ENCODE peak calls at places on chromosomes 1 and 21, in five cellular contexts. K is GM23248, S is endodermal cell, F is colonic mucosa, B is fibroblast of lung. Q is an unnamed sample.

GRCh38 chr1:104921552-104921951 is 1171.9 kb downstream of the AMY1C start:
- DNase-seq in S (no peak), K (peak; percentile 0), B (peak; percentile 25), F (no peak), Q (peak; percentile 52)

GRCh38 chr1:67937651-67938050 is 104.4 kb upstream of the GNG12 start:
- DNase-seq in K (peak; percentile 66), B (peak; percentile 66), F (no peak), S (no peak), Q (peak; percentile 32)

GRCh38 chr1:150808851-150809250 is 791 bp upstream of the CTSK start:
- DNase-seq in S (no peak), B (no peak), K (peak; percentile 51), F (no peak), Q (peak; percentile 29)

GRCh38 chr1:26787381-26787705 is 407 bp upstream of the PIGV start:
- DNase-seq in B (peak; percentile 72), F (no peak), K (peak; percentile 81), S (no peak), Q (peak; percentile 74)

GRCh38 chr1:85359874-85360708 is 83.7 kb upstream of the BCL10 start:
- DNase-seq in B (peak; percentile 17), K (peak; percentile 48), F (no peak), S (no peak), Q (peak; percentile 68)

GRCh38 chr1:157274698-157275534 is 136.7 kb upstream of the ETV3 start:
- DNase-seq in F (no peak), K (peak; percentile 61), B (peak; percentile 60), S (peak; percentile 24), Q (peak; percentile 31)

GRCh38 chr1:178188306-178188705 is 94.4 kb downstream of the RASAL2 start:
- DNase-seq in K (no peak), B (no peak), F (no peak), S (no peak), Q (no peak)

GRCh38 chr1:92961896-92962752 is 862 bp upstream of the DIPK1A start:
- DNase-seq in S (peak; percentile 68), B (peak; percentile 80), K (peak; percentile 81), F (peak; percentile 61), Q (peak; percentile 78)

GRCh38 chr1:147494998-147495580 is 46.2 kb upstream of the BCL9 start:
- DNase-seq in B (peak; percentile 70), F (peak; percentile 74), S (peak; percentile 88), K (peak; percentile 90), Q (peak; percentile 94)

GRCh38 chr1:27528701-27529637 is 39.0 kb upstream of the WASF2 start:
- DNase-seq in K (peak; percentile 85), B (peak; percentile 52), S (peak; percentile 76), F (peak; percentile 72), Q (peak; percentile 54)

GRCh38 chr1:185565314-185565713 is 168.9 kb upstream of the HMCN1 start:
- DNase-seq in F (no peak), S (no peak), K (peak; percentile 48), B (peak; percentile 97), Q (peak; percentile 64)

GRCh38 chr1:248805905-248806304 is 19.8 kb downstream of the SH3BP5L start:
- DNase-seq in F (no peak), B (no peak), K (no peak), S (peak; percentile 10), Q (no peak)

GRCh38 chr1:63824386-63824898 is 50.6 kb downstream of the ROR1 start:
- DNase-seq in S (no peak), K (peak; percentile 27), B (no peak), F (no peak), Q (no peak)

GRCh38 chr1:32784817-32785216 is 32.3 kb downstream of the YARS1 start:
- DNase-seq in B (no peak), S (no peak), F (no peak), K (no peak), Q (no peak)

GRCh38 chr1:32783851-32784250 is 33.3 kb downstream of the YARS1 start:
- DNase-seq in S (no peak), F (no peak), B (no peak), K (no peak), Q (no peak)

GRCh38 chr1:32780005-32780404 is 37.2 kb downstream of the YARS1 start:
- DNase-seq in S (no peak), F (no peak), B (no peak), K (no peak), Q (no peak)

GRCh38 chr1:32780628-32781267 is 36.4 kb downstream of the YARS1 start:
- DNase-seq in F (no peak), B (no peak), S (no peak), K (no peak), Q (no peak)

DNA sequence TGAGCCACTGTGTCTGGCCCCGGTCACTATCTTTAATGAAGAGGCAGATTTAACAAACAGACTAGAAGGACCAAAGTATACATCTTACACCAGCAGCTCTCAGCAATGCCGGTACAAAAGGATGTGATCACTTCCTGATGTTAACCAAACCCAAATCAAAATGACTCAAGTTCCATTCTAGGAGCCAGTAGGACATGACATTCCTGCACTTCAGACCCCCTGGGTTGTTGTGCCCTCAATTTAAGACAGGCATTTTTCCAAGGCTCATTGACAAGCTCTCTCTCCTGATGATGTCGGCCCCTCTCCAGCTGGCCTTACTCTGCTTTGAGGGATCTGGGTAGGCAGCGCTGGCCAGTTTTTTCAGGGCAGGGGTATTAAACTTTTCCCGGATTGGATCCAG is 35.1 kb downstream of the YARS1 start:
- DNase-seq in B (peak; percentile 50), F (no peak), K (no peak), S (peak; percentile 40), Q (no peak)
- H3K9ac ChIP-seq in B (no peak overlapping the region), F (no peak overlapping the region), K (no peak overlapping the region), S (no peak overlapping the region), Q (no peak overlapping the region)

GRCh38 chr1:167659876-167660275 is 29.8 kb downstream of the RCSD1 start:
- DNase-seq in B (no peak), S (no peak), K (no peak), F (no peak), Q (no peak)
- H3K4me1 ChIP-seq in B (peaks cover 22% of the 10 kb centered on the region), S (peaks cover 5% of the 10 kb centered on the region), K (peaks cover 33% of the 10 kb centered on the region), F (peaks cover 6% of the 10 kb centered on the region), Q (peaks cover 20% of the 10 kb centered on the region)

DNA sequence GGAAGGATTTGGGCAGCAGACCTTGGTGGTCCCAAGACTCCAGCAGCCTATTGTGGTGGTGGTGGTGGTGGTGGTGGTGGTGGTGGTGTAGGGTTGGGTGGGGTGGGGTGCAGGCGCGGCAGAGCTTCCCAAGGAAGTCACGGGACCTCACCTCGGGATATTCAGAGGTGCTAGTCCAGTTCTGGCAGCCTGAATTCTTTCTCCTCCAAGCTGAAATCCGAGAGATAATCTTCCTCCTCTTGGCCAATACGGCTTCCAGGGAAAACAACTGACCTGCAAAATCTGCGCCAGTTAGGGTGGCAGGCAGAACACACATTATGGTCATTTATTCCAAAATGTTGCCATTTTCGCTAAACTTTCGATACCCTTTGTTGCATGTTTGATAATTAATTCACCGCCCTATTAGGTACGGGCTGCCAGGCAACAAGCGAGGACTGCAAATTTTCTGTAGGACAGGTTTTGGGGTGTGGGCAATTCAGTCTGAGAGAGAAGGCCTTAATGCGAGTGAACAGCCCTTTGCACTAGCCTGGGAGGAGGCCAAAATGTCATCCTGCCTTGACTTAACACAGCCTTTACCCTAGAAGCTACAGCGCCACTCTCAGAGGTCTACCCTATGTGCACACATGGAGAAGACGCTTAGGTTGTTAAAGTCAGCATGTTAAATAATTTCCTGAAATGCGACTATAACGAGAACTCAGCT is 33.2 kb upstream of the BSDC1 start:
- DNase-seq in F (no peak), K (no peak), B (no peak), S (peak; percentile 34), Q (no peak)
- H3K27me3 ChIP-seq in F (no peaks in the 10 kb centered on the region), K (peaks cover 64% of the 10 kb centered on the region), B (peaks cover 35% of the 10 kb centered on the region), S (no peaks in the 10 kb centered on the region), Q (peaks cover 50% of the 10 kb centered on the region)

GRCh38 chr21:44433791-44434567 is 21.3 kb upstream of the LRRC3 start:
- DNase-seq in K (no peak), F (peak; percentile 10), B (no peak), S (peak; percentile 20), Q (no peak)
- H3K9ac ChIP-seq in K (no peak overlapping the region), F (no peak overlapping the region), B (no peak overlapping the region), S (no peak overlapping the region), Q (no peak overlapping the region)

DNA sequence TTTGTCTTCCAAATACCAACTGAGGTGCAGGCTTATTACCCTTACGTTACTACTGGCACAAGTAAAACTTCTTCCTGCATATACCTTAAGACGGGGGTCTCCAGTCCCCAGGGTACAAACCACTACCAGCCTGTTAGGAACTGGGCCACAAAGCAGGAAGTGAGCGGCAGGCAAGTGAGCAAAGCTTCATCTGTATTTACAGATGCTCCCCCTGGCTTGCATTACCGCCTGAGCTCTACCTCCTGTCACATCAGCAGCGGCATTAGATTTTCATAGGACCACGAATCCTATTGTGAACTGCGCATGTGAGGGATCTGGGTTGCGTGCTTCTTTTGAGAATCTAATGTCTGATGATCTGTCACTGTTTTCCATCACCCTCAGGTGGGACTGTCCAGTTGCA is 113.1 kb downstream of the SLC45A1 start:
- DNase-seq in S (peak; percentile 66), K (no peak), B (no peak), F (no peak), Q (no peak)
- H3K4me1 ChIP-seq in S (no peaks in the 10 kb centered on the region), K (no peaks in the 10 kb centered on the region), B (no peaks in the 10 kb centered on the region), F (no peaks in the 10 kb centered on the region), Q (no peaks in the 10 kb centered on the region)

DNA sequence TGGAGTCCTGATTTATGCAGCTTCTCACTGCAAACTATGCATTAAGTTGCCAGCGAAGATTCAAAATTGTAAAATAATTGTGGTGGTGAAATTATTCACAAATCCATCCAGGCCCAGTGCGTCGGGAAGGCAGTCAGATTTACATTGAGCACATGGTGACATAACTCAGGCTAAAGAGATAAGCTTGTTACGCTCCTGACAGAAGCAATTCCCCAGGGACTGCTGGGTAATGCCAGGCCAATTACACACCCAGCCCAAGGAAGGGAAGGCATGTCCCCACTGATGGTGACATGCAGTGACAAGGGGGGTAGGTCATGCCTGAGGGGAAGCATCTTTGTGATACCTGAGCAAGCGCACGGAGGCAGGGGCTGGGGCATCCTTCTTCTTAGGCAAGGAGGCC is 39.4 kb upstream of the GRIK3 start:
- DNase-seq in K (no peak), S (no peak), F (no peak), B (no peak), Q (no peak)
- H3K27me3 ChIP-seq in K (no peaks in the 10 kb centered on the region), S (no peaks in the 10 kb centered on the region), F (no peaks in the 10 kb centered on the region), B (no peaks in the 10 kb centered on the region), Q (peaks cover 47% of the 10 kb centered on the region)

DNA sequence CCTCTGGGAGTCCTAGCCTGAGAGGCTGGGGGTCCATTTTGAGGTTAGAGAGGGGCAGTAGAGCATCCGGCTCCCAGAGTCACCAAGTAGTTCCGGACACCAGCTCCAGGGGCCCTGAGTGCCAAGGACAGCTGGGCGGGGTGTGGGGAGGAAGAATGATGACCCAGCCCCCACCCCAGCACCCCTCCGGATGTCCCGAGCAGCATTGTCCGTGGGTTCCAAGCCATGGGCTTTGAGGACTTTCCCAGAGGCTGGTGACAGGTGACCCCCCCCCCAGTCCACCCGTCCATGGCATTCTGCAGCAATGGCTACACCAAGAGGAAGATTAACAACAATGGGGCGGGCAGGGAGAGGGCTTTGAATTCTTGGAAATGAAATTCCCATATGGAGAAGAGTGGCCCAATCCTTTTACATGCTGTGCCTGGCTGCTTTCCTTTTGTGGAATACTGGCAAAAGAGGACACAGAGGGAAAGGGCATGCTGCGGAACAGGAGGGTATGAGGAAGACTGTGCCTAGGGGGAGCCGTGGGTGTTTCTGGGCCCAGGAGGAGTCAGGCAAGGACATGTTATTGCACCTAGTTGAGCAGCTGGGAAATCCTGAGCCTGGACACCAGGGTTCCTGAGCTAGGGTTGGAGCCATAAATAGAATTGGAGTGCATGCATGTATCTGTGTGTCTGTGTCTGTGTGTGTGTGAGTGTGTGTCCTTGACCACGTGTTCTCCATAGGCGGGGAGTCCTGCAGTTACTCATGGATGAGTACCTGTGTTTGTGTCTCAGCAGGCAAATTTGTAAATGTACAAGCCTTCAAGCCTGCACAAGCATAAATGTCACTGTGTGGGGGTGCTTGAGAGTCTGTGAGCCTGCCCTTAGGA is 953 bp downstream of the ATP1A2 start:
- DNase-seq in K (peak; percentile 46), F (no peak), S (no peak), B (peak; percentile 52), Q (no peak)
- H3K9ac ChIP-seq in K (no peak overlapping the region), F (no peak overlapping the region), S (no peak overlapping the region), B (no peak overlapping the region), Q (no peak overlapping the region)

Q was measured in adipocyte.